ENCODE peak calls at places on chromosomes 7 and 10, in five cellular contexts. F is psoas muscle, G is esophagus squamous epithelium, E is brain microvascular endothelial cell, A is fibroblast of the aortic adventitia. V is an unnamed sample.

GRCh38 chr7:44313621-44314031 is 11.8 kb downstream of the CAMK2B start:
- DNase-seq in F (peak), G (no peak), E (no peak), A (no peak), V (no peak)

GRCh38 chr7:151505433-151505832 is 14.3 kb downstream of the RHEB start:
- DNase-seq in F (no peak), G (no peak), E (no peak), A (no peak), V (no peak)

GRCh38 chr7:42691030-42691639 is 220.7 kb downstream of the C7orf25 start:
- DNase-seq in F (no peak), G (no peak), E (peak), A (peak), V (no peak)

GRCh38 chr10:2839081-2839725 is 228.1 kb upstream of the PFKP start:
- DNase-seq in F (no peak), G (no peak), E (no peak), A (peak), V (no peak)

GRCh38 chr10:123139521-123140163 is 3.9 kb downstream of the HMX3 start:
- DNase-seq in F (no peak), G (no peak), E (no peak), A (no peak), V (no peak)

GRCh38 chr7:29292886-29293658 is 98.5 kb downstream of the CHN2 start:
- DNase-seq in F (no peak), G (no peak), E (no peak), A (no peak), V (no peak)

GRCh38 chr10:115092555-115093285 is 445 bp upstream of the ATRNL1 start:
- DNase-seq in F (peak), G (no peak), E (peak), A (peak), V (no peak)

GRCh38 chr10:12187321-12187905 is 8.3 kb downstream of the NUDT5 start:
- DNase-seq in F (no peak), G (no peak), E (no peak), A (no peak), V (no peak)

GRCh38 chr7:587769-588168 is 68.1 kb upstream of the PDGFA start:
- DNase-seq in F (peak), G (no peak), E (no peak), A (no peak), V (no peak)

GRCh38 chr10:122445904-122446303 is 8.5 kb upstream of the ARMS2 start:
- DNase-seq in F (no peak), G (no peak), E (no peak), A (no peak), V (no peak)

GRCh38 chr7:113268757-113269156 is 150.4 kb upstream of the SMIM30 start:
- DNase-seq in F (no peak), G (no peak), E (no peak), A (peak), V (no peak)

GRCh38 chr10:129466703-129467345 is at the start of gene MGMT:
- DNase-seq in F (peak), G (peak), E (peak), A (peak), V (peak)

GRCh38 chr10:84659027-84659426 is 330.6 kb downstream of the CCSER2 start:
- DNase-seq in F (no peak), G (no peak), E (no peak), A (no peak), V (no peak)

GRCh38 chr10:3452683-3453388 is 280.3 kb upstream of the PITRM1 start:
- DNase-seq in F (no peak), G (no peak), E (peak), A (peak), V (no peak)

GRCh38 chr10:66748217-66748616 is 177.6 kb upstream of the LRRTM3 start:
- DNase-seq in F (no peak), G (no peak), E (no peak), A (no peak), V (no peak)

GRCh38 chr7:69896100-69896499 is 297.8 kb downstream of the AUTS2 start:
- DNase-seq in F (no peak), G (no peak), E (no peak), A (no peak), V (no peak)

GRCh38 chr7:155377837-155378579 is 79.9 kb upstream of the EN2 start:
- DNase-seq in F (peak), G (no peak), E (no peak), A (peak), V (no peak)

GRCh38 chr7:113730309-113730955 is 188.4 kb downstream of the PPP1R3A start:
- DNase-seq in F (no peak), G (no peak), E (peak), A (peak), V (no peak)

GRCh38 chr7:140475747-140476333 is 3.5 kb downstream of the MKRN1 start:
- DNase-seq in F (no peak), G (no peak), E (peak), A (peak), V (no peak)

GRCh38 chr7:139968931-139969330 is 93.8 kb downstream of the PARP12 start:
- DNase-seq in F (no peak), G (no peak), E (no peak), A (no peak), V (no peak)

GRCh38 chr10:43292745-43293676 is 26.1 kb upstream of the RASGEF1A start:
- DNase-seq in F (peak), G (no peak), E (peak), A (peak), V (no peak)

DNA sequence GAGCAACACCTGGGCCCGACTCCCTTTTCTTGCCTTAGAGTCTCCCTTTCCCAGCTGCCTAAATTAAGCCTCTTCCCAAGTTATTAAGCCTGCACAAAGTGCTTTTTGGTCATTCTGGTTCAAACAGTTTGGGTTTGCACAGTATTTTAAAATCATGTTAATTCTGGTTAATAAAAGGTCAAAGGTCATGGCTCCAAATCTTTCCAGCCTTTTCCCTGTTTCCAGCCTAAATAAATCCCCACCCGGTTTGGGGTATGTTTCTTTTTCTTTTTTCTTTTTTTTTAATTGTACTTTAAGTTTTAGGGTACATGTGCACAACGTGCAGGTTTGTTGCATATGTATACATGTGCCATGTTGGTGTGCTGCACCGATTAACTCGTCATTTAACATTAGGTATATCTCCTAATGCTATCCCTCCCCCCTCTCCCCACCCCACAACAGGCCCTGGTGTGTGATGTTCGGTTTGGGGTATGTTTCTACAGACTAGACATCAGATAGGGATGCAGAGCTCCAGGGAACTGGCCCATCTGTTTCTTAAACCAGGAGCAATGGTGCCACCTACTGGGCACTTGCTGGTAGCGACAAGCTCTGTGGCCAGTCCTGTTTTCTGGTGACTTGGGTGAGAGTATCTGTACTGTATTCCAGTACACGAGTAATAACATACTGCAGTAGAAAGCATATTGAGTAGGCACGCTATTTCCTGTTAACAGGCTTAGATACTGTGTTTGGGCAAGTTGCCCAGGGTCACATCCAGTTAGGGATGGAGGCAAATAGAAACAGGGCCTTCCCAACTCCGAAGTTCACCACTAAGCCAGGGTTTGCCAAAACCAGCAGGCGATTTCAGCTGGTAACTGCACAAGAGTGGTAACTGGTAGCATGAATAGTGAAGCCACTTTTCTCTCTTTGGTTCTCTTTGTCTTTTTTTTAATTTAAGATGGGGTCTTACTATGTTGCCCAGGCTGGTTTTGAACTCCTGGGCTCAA is 60.6 kb upstream of the TRIM8 start:
- DNase-seq in F (peak), G (peak), E (peak), A (peak), V (peak)
- TF ChIP-seq CTCF in F (peak), G (peak), E (peak), A (peak), V (peak)

GRCh38 chr10:15898046-15898445 is 37.7 kb upstream of the MINDY3 start:
- DNase-seq in F (no peak), G (no peak), E (peak), A (peak), V (no peak)
- TF ChIP-seq CTCF in F (peak), G (no peak), E (peak), A (peak), V (peak)

DNA sequence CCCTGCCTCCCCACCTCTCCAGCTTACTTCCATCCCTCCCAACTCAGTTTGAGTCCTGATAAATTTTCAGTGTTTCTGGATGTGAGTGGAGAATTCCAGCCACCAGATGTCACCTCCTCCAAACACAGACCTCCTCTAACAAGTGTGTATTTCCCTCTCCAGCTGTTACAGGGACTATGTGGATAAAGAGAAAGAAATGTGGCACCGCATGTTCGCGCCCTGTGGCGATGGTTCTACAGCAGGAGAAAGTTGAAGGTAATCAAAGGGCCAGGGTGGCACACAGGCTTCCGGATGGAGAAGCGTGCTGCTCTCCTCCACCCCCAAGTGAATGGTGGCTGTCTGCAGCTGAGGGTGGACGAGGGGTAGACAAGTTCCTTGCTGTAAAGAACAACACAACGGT is 14.7 kb downstream of the FKBP6 start:
- DNase-seq in F (no peak), G (no peak), E (peak), A (peak), V (no peak)
- TF ChIP-seq CTCF in F (peak), G (no peak), E (peak), A (peak), V (peak)

GRCh38 chr10:102132563-102133372 is at the start of gene PPRC1:
- DNase-seq in F (peak), G (peak), E (peak), A (peak), V (peak)
- TF ChIP-seq CTCF in F (peak), G (peak), E (peak), A (peak), V (peak)

DNA sequence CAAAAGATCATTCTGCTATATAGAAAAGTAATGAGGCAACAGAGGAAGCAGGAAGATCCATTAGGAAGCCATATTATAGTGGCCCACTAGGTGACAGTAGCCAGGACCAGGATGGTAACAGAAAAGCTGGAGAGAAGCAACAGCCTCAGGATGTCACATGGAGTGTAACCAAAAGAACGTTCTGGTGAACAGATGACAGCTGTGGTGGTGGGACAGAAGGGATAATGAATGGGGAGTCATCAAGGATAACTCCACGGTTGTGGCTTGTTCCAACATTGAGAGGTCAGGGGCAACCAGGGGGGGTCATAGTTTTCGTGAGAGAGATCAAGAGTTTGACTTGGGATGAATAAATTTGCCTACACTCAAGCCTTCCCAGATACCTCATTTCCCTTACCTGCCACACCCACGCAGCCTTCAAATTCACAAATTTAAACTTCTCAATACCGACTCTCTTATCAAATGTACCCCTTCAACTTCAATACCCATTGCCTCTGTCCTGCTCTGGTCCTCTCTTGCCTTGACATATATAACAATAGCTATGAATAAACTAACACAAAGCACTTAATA is 9.3 kb downstream of the TBL2 start:
- DNase-seq in F (no peak), G (no peak), E (no peak), A (no peak), V (no peak)
- TF ChIP-seq CTCF in F (no peak), G (no peak), E (no peak), A (no peak), V (no peak)

DNA sequence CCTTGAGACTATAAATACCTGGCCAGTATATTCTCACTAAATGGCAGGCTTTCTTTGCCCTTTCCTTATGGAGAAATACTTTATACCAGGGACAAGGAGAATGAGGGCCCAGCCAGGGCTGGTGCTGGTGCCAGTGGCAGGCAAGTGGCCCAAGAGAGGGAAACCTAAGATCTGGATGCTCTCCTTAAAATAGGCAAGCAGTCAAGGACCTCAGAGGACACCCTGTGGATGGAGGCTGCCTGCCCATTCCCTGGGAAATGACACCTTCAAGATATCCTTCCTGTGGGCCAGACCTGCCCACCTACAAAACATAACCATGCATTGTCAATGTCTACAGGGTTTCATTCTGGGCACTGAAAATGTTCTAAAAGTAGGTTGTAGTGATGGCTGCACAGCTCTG is 29.1 kb downstream of the POLR3A start:
- DNase-seq in F (peak), G (no peak), E (no peak), A (no peak), V (no peak)
- TF ChIP-seq CTCF in F (peak), G (no peak), E (no peak), A (no peak), V (no peak)